ENCODE peak calls at places on chromosome 6, in eight cellular contexts. X, Q, J, P, S, F, R and T are unnamed samples.

GRCh38 chr6:111600588-111601440 is 4.9 kb downstream of the TRAF3IP2 start:
- DNase-seq in X (no peak), P (no peak), Q (no peak), S (no peak), J (no peak), R (no peak), F (no peak), T (no peak)

GRCh38 chr6:130366011-130366963 is at the start of gene TMEM200A:
- DNase-seq in F (peak), X (peak), R (peak), J (no peak), Q (no peak), P (peak), S (no peak), T (peak)

GRCh38 chr6:169008641-169009040 is 245.0 kb downstream of the THBS2 start:
- DNase-seq in X (no peak), S (no peak), F (no peak), J (no peak), Q (peak), R (no peak), P (no peak), T (no peak)

GRCh38 chr6:43761666-43762409 is 8.2 kb upstream of the VEGFA start:
- DNase-seq in P (no peak), S (no peak), X (no peak), R (no peak), J (no peak), Q (no peak), F (peak), T (no peak)

GRCh38 chr6:138509371-138509770 is 10.1 kb upstream of the NHSL1 start:
- DNase-seq in J (no peak), P (peak), X (no peak), R (peak), Q (peak), S (no peak), F (no peak), T (no peak)

GRCh38 chr6:155040946-155041345 is 45.8 kb downstream of the TIAM2 start:
- DNase-seq in R (no peak), Q (no peak), J (no peak), S (no peak), X (no peak), P (no peak), F (no peak), T (no peak)

GRCh38 chr6:88238065-88238464 is 71.9 kb upstream of the CNR1 start:
- DNase-seq in R (no peak), J (no peak), P (peak), Q (peak), F (no peak), X (no peak), S (no peak), T (no peak)

GRCh38 chr6:87922947-87923330 is 124.7 kb upstream of the SPACA1 start:
- DNase-seq in X (no peak), Q (peak), S (no peak), F (no peak), J (no peak), P (no peak), R (no peak), T (no peak)

GRCh38 chr6:105359419-105360366 is 43.2 kb downstream of the PREP start:
- DNase-seq in J (no peak), F (no peak), R (no peak), X (no peak), P (peak), Q (peak), S (no peak), T (no peak)

GRCh38 chr6:90573624-90574023 is 13.2 kb downstream of the MAP3K7 start:
- DNase-seq in S (no peak), F (no peak), Q (no peak), P (no peak), J (no peak), R (no peak), X (no peak), T (no peak)

GRCh38 chr6:119446623-119447008 is 97.1 kb upstream of the MAN1A1 start:
- DNase-seq in F (no peak), P (no peak), S (peak), R (no peak), J (no peak), X (no peak), Q (no peak), T (no peak)

GRCh38 chr6:111984081-111984480 is 69.8 kb upstream of the CCN6 start:
- DNase-seq in F (no peak), Q (no peak), J (no peak), S (no peak), P (no peak), X (no peak), R (no peak), T (no peak)

GRCh38 chr6:5481024-5481423 is 219.7 kb downstream of the FARS2 start:
- DNase-seq in X (no peak), J (no peak), S (no peak), Q (no peak), P (no peak), R (no peak), F (no peak), T (no peak)

GRCh38 chr6:30463651-30464618 is 25.4 kb upstream of the HLA-E start:
- DNase-seq in Q (no peak), R (no peak), S (no peak), X (peak), F (peak), P (no peak), J (peak), T (peak)

GRCh38 chr6:130602151-130602770 is 224.9 kb upstream of the SMLR1 start:
- DNase-seq in P (no peak), S (no peak), J (no peak), Q (no peak), F (no peak), R (no peak), X (no peak), T (no peak)

GRCh38 chr6:131640100-131640499 is 3.0 kb downstream of the ENPP3 start:
- DNase-seq in X (no peak), S (no peak), Q (no peak), J (no peak), F (no peak), R (no peak), P (no peak), T (no peak)

GRCh38 chr6:137799950-137800568 is 67.0 kb upstream of the TNFAIP3 start:
- DNase-seq in R (no peak), X (peak), J (peak), F (no peak), P (peak), S (peak), Q (peak), T (no peak)

GRCh38 chr6:4660377-4661321 is 115.6 kb upstream of the CDYL start:
- DNase-seq in F (no peak), S (no peak), Q (no peak), J (no peak), X (no peak), P (no peak), R (no peak), T (peak)

GRCh38 chr6:51855310-51856082 is 231.9 kb downstream of the PKHD1 start:
- DNase-seq in Q (peak), X (no peak), J (no peak), S (no peak), F (no peak), P (peak), R (no peak), T (no peak)

GRCh38 chr6:21348462-21349195 is 244.9 kb upstream of the SOX4 start:
- DNase-seq in Q (no peak), P (peak), S (peak), X (no peak), F (peak), R (no peak), J (no peak), T (no peak)

GRCh38 chr6:36735110-36735971 is 37.7 kb downstream of the RAB44 start:
- DNase-seq in F (peak), J (no peak), P (peak), X (no peak), Q (no peak), S (peak), R (no peak), T (peak)

GRCh38 chr6:82248233-82248735 is 740 bp upstream of the IBTK start:
- DNase-seq in X (no peak), P (no peak), S (no peak), R (peak), Q (no peak), F (peak), J (no peak), T (no peak)

GRCh38 chr6:136927313-136927712 is 5.2 kb downstream of the SLC35D3 start:
- DNase-seq in S (no peak), P (no peak), X (no peak), J (no peak), F (no peak), R (no peak), Q (peak), T (no peak)

GRCh38 chr6:6003334-6004146 is 3.2 kb downstream of the NRN1 start:
- DNase-seq in S (no peak), Q (peak), F (peak), X (no peak), J (no peak), R (peak), P (peak), T (no peak)

GRCh38 chr6:112480551-112480950 is 133.4 kb downstream of the RFPL4B start:
- DNase-seq in J (no peak), X (no peak), S (no peak), P (no peak), Q (no peak), F (no peak), R (no peak), T (no peak)

DNA sequence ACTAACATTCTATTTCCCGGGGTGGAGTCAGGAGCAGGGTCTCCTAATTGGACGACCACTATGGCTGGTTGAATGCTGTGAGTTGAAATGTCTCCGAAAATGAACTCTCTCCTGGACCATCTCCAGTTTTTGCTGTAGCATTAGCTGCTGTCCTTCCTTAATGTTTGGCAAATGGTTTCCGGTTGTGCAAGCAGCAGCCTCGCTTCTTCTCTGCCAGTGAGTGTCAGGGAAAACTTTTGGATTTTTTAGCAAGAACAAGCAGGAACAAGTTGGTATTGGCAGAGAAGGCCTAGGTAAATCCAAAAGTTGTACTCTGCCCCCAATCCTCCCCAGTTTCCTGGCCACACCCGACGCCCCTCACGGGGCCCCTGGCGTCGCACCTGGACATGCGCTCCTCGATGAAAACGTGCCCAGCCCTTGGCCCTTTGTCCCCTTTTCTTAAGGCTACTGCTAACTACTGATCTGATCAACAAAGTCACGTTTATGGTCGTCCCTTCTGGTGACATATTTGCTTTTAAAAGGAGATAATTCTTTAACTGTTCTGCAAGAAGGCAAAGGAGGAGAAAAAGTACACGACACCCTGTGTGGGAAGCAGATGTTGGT is 103.2 kb downstream of the ARMC2 start:
- DNase-seq in X (no peak), Q (no peak), R (no peak), P (no peak), J (no peak), S (no peak), F (no peak), T (no peak)
- H3K27ac ChIP-seq in X (no peak), Q (no peak), R (no peak), P (no peak), J (no peak), S (no peak), F (peak), T (peak)

GRCh38 chr6:26361544-26361943 is 3.5 kb upstream of the BTN3A2 start:
- DNase-seq in X (no peak), S (no peak), R (no peak), J (no peak), P (no peak), Q (no peak), F (no peak), T (peak)

GRCh38 chr6:26362093-26362835 is 2.7 kb upstream of the BTN3A2 start:
- DNase-seq in R (no peak), J (no peak), S (no peak), F (no peak), X (no peak), Q (no peak), P (no peak), T (peak)

GRCh38 chr6:26360451-26361416 is 4.3 kb upstream of the BTN3A2 start:
- DNase-seq in J (no peak), P (no peak), R (no peak), F (no peak), X (no peak), Q (no peak), S (no peak), T (peak)

GRCh38 chr6:26363882-26364825 is 844 bp upstream of the BTN3A2 start:
- DNase-seq in Q (peak), S (no peak), R (no peak), X (no peak), F (no peak), J (no peak), P (no peak), T (no peak)

GRCh38 chr6:26362836-26363220 is 2.2 kb upstream of the BTN3A2 start:
- DNase-seq in S (no peak), J (no peak), X (no peak), P (no peak), F (no peak), R (no peak), Q (no peak), T (no peak)
- H3K4me3 ChIP-seq in S (no peak), J (no peak), X (no peak), P (no peak), F (no peak), R (no peak), Q (no peak), T (no peak)

GRCh38 chr6:159577564-159577963 is 115.5 kb downstream of the SOD2 start:
- DNase-seq in P (no peak), J (no peak), S (peak), R (no peak), Q (no peak), X (no peak), F (no peak), T (no peak)
- H3K27ac ChIP-seq in P (no peak), J (no peak), S (no peak), R (no peak), Q (no peak), X (no peak), F (no peak), T (no peak)

GRCh38 chr6:144617231-144618199 is 332.4 kb downstream of the UTRN start:
- DNase-seq in P (no peak), R (no peak), Q (no peak), F (no peak), X (no peak), S (no peak), J (no peak), T (no peak)
- H3K4me3 ChIP-seq in P (no peak), R (no peak), Q (no peak), F (no peak), X (no peak), S (no peak), J (no peak), T (no peak)

GRCh38 chr6:56716229-56716628 is 73.5 kb upstream of the DST start:
- DNase-seq in Q (no peak), S (no peak), R (no peak), P (no peak), X (no peak), J (no peak), F (no peak), T (no peak)
- H3K27ac ChIP-seq in Q (no peak), S (peak), R (peak), P (no peak), X (no peak), J (no peak), F (no peak), T (no peak)

DNA sequence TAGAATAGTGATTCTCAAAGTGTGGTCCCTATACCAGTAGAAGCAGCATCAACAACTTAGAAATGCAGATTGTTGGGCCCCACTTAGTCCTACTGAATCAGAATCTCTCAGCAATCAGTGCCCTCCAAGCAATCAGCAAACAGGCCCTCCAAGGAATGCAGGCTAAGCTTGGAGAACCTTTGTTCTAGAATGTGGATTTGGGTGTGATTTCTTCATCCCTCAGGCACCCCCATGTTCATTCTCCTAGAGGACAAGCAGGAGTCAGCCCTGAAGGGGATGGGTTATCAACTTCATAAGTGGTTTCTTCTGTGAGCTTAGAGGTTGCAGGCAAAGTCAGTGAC is 40.5 kb upstream of the TAF8 start:
- DNase-seq in S (no peak), F (no peak), J (no peak), R (no peak), P (no peak), Q (no peak), X (no peak), T (no peak)
- H3K4me3 ChIP-seq in S (no peak), F (no peak), J (no peak), R (no peak), P (no peak), Q (no peak), X (peak), T (no peak)